ENCODE peak calls at places on chromosomes 16 and 17, in seven cellular contexts. One of them, this sample, is unnamed.

GRCh38 chr17:55617441-55617840 is 105.2 kb downstream of the TMEM100 start:
- DNase-seq in type B pancreatic cell: no peak
- DNase-seq in foreskin fibroblast: no peak
- DNase-seq in GM12865: no peak
- DNase-seq in AG09319: no peak
- DNase-seq in progenitor cell of endocrine pancreas: no peak
- DNase-seq in choroid plexus epithelial cell: no peak
- DNase-seq in this sample: no peak

GRCh38 chr16:28012031-28012445 is 51.5 kb downstream of the GSG1L start:
- DNase-seq in type B pancreatic cell: no peak
- DNase-seq in foreskin fibroblast: peak
- DNase-seq in GM12865: no peak
- DNase-seq in AG09319: no peak
- DNase-seq in progenitor cell of endocrine pancreas: no peak
- DNase-seq in choroid plexus epithelial cell: peak
- DNase-seq in this sample: no peak

GRCh38 chr17:75539969-75540729 is 14.7 kb downstream of the LLGL2 start:
- DNase-seq in type B pancreatic cell: no peak
- DNase-seq in foreskin fibroblast: no peak
- DNase-seq in GM12865: no peak
- DNase-seq in AG09319: no peak
- DNase-seq in progenitor cell of endocrine pancreas: no peak
- DNase-seq in choroid plexus epithelial cell: no peak
- DNase-seq in this sample: no peak

GRCh38 chr17:29112780-29113295 is 67.4 kb downstream of the MYO18A start:
- DNase-seq in type B pancreatic cell: no peak
- DNase-seq in foreskin fibroblast: no peak
- DNase-seq in GM12865: no peak
- DNase-seq in AG09319: peak
- DNase-seq in progenitor cell of endocrine pancreas: no peak
- DNase-seq in choroid plexus epithelial cell: no peak
- DNase-seq in this sample: no peak

GRCh38 chr16:57150682-57151330 is 35.0 kb downstream of the PSME3IP1 start:
- DNase-seq in type B pancreatic cell: no peak
- DNase-seq in foreskin fibroblast: no peak
- DNase-seq in GM12865: no peak
- DNase-seq in AG09319: no peak
- DNase-seq in progenitor cell of endocrine pancreas: no peak
- DNase-seq in choroid plexus epithelial cell: peak
- DNase-seq in this sample: no peak

GRCh38 chr16:73214825-73215481 is 167.0 kb upstream of the ZFHX3 start:
- DNase-seq in type B pancreatic cell: no peak
- DNase-seq in foreskin fibroblast: peak
- DNase-seq in GM12865: no peak
- DNase-seq in AG09319: peak
- DNase-seq in progenitor cell of endocrine pancreas: no peak
- DNase-seq in choroid plexus epithelial cell: no peak
- DNase-seq in this sample: no peak

GRCh38 chr17:53924530-53925455 is 102.1 kb downstream of the KIF2B start:
- DNase-seq in type B pancreatic cell: no peak
- DNase-seq in foreskin fibroblast: no peak
- DNase-seq in GM12865: no peak
- DNase-seq in AG09319: no peak
- DNase-seq in progenitor cell of endocrine pancreas: no peak
- DNase-seq in choroid plexus epithelial cell: peak
- DNase-seq in this sample: no peak

GRCh38 chr17:78890111-78890897 is 12.7 kb downstream of the CEP295NL start:
- DNase-seq in type B pancreatic cell: no peak
- DNase-seq in foreskin fibroblast: no peak
- DNase-seq in GM12865: peak
- DNase-seq in AG09319: no peak
- DNase-seq in progenitor cell of endocrine pancreas: no peak
- DNase-seq in choroid plexus epithelial cell: no peak
- DNase-seq in this sample: peak

GRCh38 chr17:63370696-63371095 is 75.4 kb downstream of the CYB561 start:
- DNase-seq in type B pancreatic cell: no peak
- DNase-seq in foreskin fibroblast: no peak
- DNase-seq in GM12865: no peak
- DNase-seq in AG09319: no peak
- DNase-seq in progenitor cell of endocrine pancreas: no peak
- DNase-seq in choroid plexus epithelial cell: no peak
- DNase-seq in this sample: no peak

GRCh38 chr17:57579245-57579644 is 165.9 kb downstream of the CCDC182 start:
- DNase-seq in type B pancreatic cell: no peak
- DNase-seq in foreskin fibroblast: no peak
- DNase-seq in GM12865: no peak
- DNase-seq in AG09319: no peak
- DNase-seq in progenitor cell of endocrine pancreas: no peak
- DNase-seq in choroid plexus epithelial cell: no peak
- DNase-seq in this sample: no peak

GRCh38 chr17:7932949-7933348 is 943 bp downstream of the CNTROB start:
- DNase-seq in type B pancreatic cell: no peak
- DNase-seq in foreskin fibroblast: peak
- DNase-seq in GM12865: peak
- DNase-seq in AG09319: no peak
- DNase-seq in progenitor cell of endocrine pancreas: no peak
- DNase-seq in choroid plexus epithelial cell: peak
- DNase-seq in this sample: no peak

GRCh38 chr17:72422505-72423285 is 301.9 kb downstream of the SOX9 start:
- DNase-seq in type B pancreatic cell: no peak
- DNase-seq in foreskin fibroblast: peak
- DNase-seq in GM12865: peak
- DNase-seq in AG09319: peak
- DNase-seq in progenitor cell of endocrine pancreas: no peak
- DNase-seq in choroid plexus epithelial cell: peak
- DNase-seq in this sample: peak

GRCh38 chr16:31088459-31089183 is at the start of gene PRSS53:
- DNase-seq in type B pancreatic cell: no peak
- DNase-seq in foreskin fibroblast: no peak
- DNase-seq in GM12865: no peak
- DNase-seq in AG09319: no peak
- DNase-seq in progenitor cell of endocrine pancreas: no peak
- DNase-seq in choroid plexus epithelial cell: no peak
- DNase-seq in this sample: no peak

GRCh38 chr17:62925267-62925836 is 40.7 kb upstream of the TANC2 start:
- DNase-seq in type B pancreatic cell: no peak
- DNase-seq in foreskin fibroblast: peak
- DNase-seq in GM12865: no peak
- DNase-seq in AG09319: no peak
- DNase-seq in progenitor cell of endocrine pancreas: no peak
- DNase-seq in choroid plexus epithelial cell: no peak
- DNase-seq in this sample: no peak

GRCh38 chr16:89352091-89352681 is 134.7 kb downstream of the ZNF778 start:
- DNase-seq in type B pancreatic cell: no peak
- DNase-seq in foreskin fibroblast: no peak
- DNase-seq in GM12865: no peak
- DNase-seq in AG09319: no peak
- DNase-seq in progenitor cell of endocrine pancreas: no peak
- DNase-seq in choroid plexus epithelial cell: no peak
- DNase-seq in this sample: no peak

GRCh38 chr17:7380321-7380720 is 568 bp upstream of the TNK1 start:
- DNase-seq in type B pancreatic cell: no peak
- DNase-seq in foreskin fibroblast: peak
- DNase-seq in GM12865: no peak
- DNase-seq in AG09319: peak
- DNase-seq in progenitor cell of endocrine pancreas: no peak
- DNase-seq in choroid plexus epithelial cell: no peak
- DNase-seq in this sample: no peak

GRCh38 chr17:37098910-37099664 is 150.3 kb downstream of the AATF start:
- DNase-seq in type B pancreatic cell: no peak
- DNase-seq in foreskin fibroblast: peak
- DNase-seq in GM12865: no peak
- DNase-seq in AG09319: no peak
- DNase-seq in progenitor cell of endocrine pancreas: no peak
- DNase-seq in choroid plexus epithelial cell: peak
- DNase-seq in this sample: no peak

GRCh38 chr17:37097162-37097561 is 148.4 kb downstream of the AATF start:
- DNase-seq in type B pancreatic cell: no peak
- DNase-seq in foreskin fibroblast: no peak
- DNase-seq in GM12865: no peak
- DNase-seq in AG09319: no peak
- DNase-seq in progenitor cell of endocrine pancreas: no peak
- DNase-seq in choroid plexus epithelial cell: no peak
- DNase-seq in this sample: no peak

GRCh38 chr17:37101306-37101705 is 152.6 kb downstream of the AATF start:
- DNase-seq in type B pancreatic cell: no peak
- DNase-seq in foreskin fibroblast: no peak
- DNase-seq in GM12865: no peak
- DNase-seq in AG09319: no peak
- DNase-seq in progenitor cell of endocrine pancreas: no peak
- DNase-seq in choroid plexus epithelial cell: no peak
- DNase-seq in this sample: no peak

GRCh38 chr17:37103191-37103590 is 154.4 kb downstream of the AATF start:
- DNase-seq in type B pancreatic cell: no peak
- DNase-seq in foreskin fibroblast: no peak
- DNase-seq in GM12865: no peak
- DNase-seq in AG09319: no peak
- DNase-seq in progenitor cell of endocrine pancreas: no peak
- DNase-seq in choroid plexus epithelial cell: no peak
- DNase-seq in this sample: no peak

DNA sequence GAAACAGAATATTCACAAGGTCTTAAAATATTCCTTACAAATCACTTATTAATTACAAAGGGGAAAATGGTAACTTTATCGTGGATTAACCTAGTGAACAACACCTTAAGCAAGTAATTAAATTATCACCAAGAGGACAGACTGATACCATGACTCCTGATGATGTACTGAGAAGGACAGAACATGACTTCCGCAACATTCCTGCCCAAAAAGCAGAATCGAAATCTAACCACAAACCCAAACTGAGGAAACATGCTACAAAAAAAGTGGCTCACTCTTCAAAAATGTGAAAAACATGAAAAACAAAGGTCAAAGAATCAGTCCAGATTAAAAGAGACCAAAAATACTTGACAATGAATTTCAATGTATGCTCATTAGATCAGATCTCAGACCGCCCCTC is 151.5 kb downstream of the AATF start:
- DNase-seq in type B pancreatic cell: no peak
- DNase-seq in foreskin fibroblast: no peak
- DNase-seq in GM12865: no peak
- DNase-seq in AG09319: no peak
- DNase-seq in progenitor cell of endocrine pancreas: no peak
- DNase-seq in choroid plexus epithelial cell: peak
- DNase-seq in this sample: no peak
- TF ChIP-seq CTCF in type B pancreatic cell: no peak
- TF ChIP-seq CTCF in foreskin fibroblast: no peak
- TF ChIP-seq CTCF in GM12865: no peak
- TF ChIP-seq CTCF in AG09319: no peak
- TF ChIP-seq CTCF in progenitor cell of endocrine pancreas: no peak
- TF ChIP-seq CTCF in choroid plexus epithelial cell: no peak
- TF ChIP-seq CTCF in this sample: no peak

GRCh38 chr17:70136131-70136530 is 33.2 kb upstream of the KCNJ2 start:
- DNase-seq in type B pancreatic cell: no peak
- DNase-seq in foreskin fibroblast: no peak
- DNase-seq in GM12865: no peak
- DNase-seq in AG09319: no peak
- DNase-seq in progenitor cell of endocrine pancreas: no peak
- DNase-seq in choroid plexus epithelial cell: no peak
- DNase-seq in this sample: no peak
- TF ChIP-seq CTCF in type B pancreatic cell: no peak
- TF ChIP-seq CTCF in foreskin fibroblast: no peak
- TF ChIP-seq CTCF in GM12865: no peak
- TF ChIP-seq CTCF in AG09319: no peak
- TF ChIP-seq CTCF in progenitor cell of endocrine pancreas: no peak
- TF ChIP-seq CTCF in choroid plexus epithelial cell: no peak
- TF ChIP-seq CTCF in this sample: no peak

DNA sequence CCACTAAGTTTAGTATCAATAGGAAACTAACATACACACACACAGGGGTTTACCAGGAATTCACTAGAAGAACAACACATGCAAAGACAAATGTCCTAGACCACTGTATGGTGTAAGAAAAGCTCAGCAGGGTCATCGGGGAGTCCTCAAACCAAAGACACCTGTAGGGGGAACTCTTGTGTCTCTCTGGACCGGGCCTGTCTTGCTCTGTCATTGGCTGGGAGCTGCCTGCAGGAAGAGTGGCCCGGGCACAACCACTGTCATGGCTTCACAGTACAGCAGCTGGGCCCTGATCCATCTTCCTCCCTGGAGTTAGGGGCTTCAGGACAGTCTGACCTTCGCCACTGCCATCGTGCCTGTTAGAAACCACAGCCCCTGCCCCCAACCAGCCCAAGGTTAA is 263.6 kb upstream of the DYNLRB2 start:
- DNase-seq in type B pancreatic cell: no peak
- DNase-seq in foreskin fibroblast: no peak
- DNase-seq in GM12865: peak
- DNase-seq in AG09319: no peak
- DNase-seq in progenitor cell of endocrine pancreas: no peak
- DNase-seq in choroid plexus epithelial cell: no peak
- DNase-seq in this sample: no peak
- TF ChIP-seq CTCF in type B pancreatic cell: no peak
- TF ChIP-seq CTCF in foreskin fibroblast: no peak
- TF ChIP-seq CTCF in GM12865: no peak
- TF ChIP-seq CTCF in AG09319: no peak
- TF ChIP-seq CTCF in progenitor cell of endocrine pancreas: peak
- TF ChIP-seq CTCF in choroid plexus epithelial cell: no peak
- TF ChIP-seq CTCF in this sample: no peak

DNA sequence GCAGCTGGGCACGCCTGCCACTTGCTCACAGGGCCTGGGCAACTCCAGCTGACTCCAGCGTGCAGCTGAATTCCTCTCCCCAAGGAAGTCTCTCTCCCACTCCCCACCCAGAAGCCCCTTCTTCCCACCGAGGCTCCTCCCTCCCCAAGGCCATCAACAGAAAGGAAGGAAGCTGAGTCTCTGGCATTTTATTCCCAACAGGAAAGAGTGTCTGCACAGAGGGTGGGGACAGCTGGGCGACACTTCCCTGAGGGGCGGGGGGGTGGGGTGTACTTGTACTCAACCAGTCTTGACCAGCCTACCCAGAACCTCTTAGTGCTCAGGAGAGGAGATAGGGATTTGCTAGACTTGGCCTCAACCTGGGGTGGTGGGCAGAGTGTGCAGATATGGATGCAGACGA is at the start of gene EXOC3L1:
- DNase-seq in type B pancreatic cell: no peak
- DNase-seq in foreskin fibroblast: no peak
- DNase-seq in GM12865: no peak
- DNase-seq in AG09319: no peak
- DNase-seq in progenitor cell of endocrine pancreas: no peak
- DNase-seq in choroid plexus epithelial cell: no peak
- DNase-seq in this sample: no peak
- TF ChIP-seq CTCF in type B pancreatic cell: no peak
- TF ChIP-seq CTCF in foreskin fibroblast: no peak
- TF ChIP-seq CTCF in GM12865: no peak
- TF ChIP-seq CTCF in AG09319: no peak
- TF ChIP-seq CTCF in progenitor cell of endocrine pancreas: no peak
- TF ChIP-seq CTCF in choroid plexus epithelial cell: no peak
- TF ChIP-seq CTCF in this sample: no peak